ENCODE peak calls at places on chromosome 20, in four cellular contexts. W, S, M and J are unnamed samples. For H3K4me1 and H3K9me3, the result is how much of the 10 kb centered on the place peaks cover.

GRCh38 chr20:37615507-37616425 is 78.1 kb upstream of the CTNNBL1 start:
- DNase-seq in M (no peak), W (no peak), S (no peak), J (peak)

GRCh38 chr20:63765082-63765873 is 25.7 kb downstream of the SLC2A4RG start:
- DNase-seq in W (no peak), M (no peak), S (no peak), J (no peak)

GRCh38 chr20:20864346-20865096 is 152.1 kb upstream of the RALGAPA2 start:
- DNase-seq in S (no peak), W (no peak), M (no peak), J (peak)

GRCh38 chr20:50727792-50728485 is 3.4 kb upstream of the PARD6B start:
- DNase-seq in W (no peak), S (no peak), M (peak), J (no peak)

GRCh38 chr20:38873050-38873581 is 53.1 kb upstream of the FAM83D start:
- DNase-seq in M (no peak), S (no peak), W (no peak), J (no peak)

GRCh38 chr20:50649587-50649986 is 41.8 kb downstream of the RIPOR3 start:
- DNase-seq in S (no peak), M (no peak), W (no peak), J (no peak)

GRCh38 chr20:16929756-16930155 is 181.6 kb downstream of the OTOR start:
- DNase-seq in S (peak), M (no peak), W (no peak), J (no peak)

GRCh38 chr20:37897008-37897548 is 5.8 kb upstream of the VSTM2L start:
- DNase-seq in S (no peak), W (no peak), M (no peak), J (no peak)

GRCh38 chr20:12294684-12295083 is 377.0 kb downstream of the BTBD3 start:
- DNase-seq in S (no peak), W (no peak), M (no peak), J (no peak)

GRCh38 chr20:38260378-38261053 is at the start of gene KIAA1755:
- DNase-seq in M (peak), S (no peak), W (no peak), J (no peak)

GRCh38 chr20:51046021-51046985 is 23.4 kb upstream of the KCNG1 start:
- DNase-seq in M (no peak), W (peak), S (no peak), J (no peak)

GRCh38 chr20:6533828-6534388 is 233.6 kb upstream of the BMP2 start:
- DNase-seq in M (no peak), S (peak), W (no peak), J (peak)

DNA sequence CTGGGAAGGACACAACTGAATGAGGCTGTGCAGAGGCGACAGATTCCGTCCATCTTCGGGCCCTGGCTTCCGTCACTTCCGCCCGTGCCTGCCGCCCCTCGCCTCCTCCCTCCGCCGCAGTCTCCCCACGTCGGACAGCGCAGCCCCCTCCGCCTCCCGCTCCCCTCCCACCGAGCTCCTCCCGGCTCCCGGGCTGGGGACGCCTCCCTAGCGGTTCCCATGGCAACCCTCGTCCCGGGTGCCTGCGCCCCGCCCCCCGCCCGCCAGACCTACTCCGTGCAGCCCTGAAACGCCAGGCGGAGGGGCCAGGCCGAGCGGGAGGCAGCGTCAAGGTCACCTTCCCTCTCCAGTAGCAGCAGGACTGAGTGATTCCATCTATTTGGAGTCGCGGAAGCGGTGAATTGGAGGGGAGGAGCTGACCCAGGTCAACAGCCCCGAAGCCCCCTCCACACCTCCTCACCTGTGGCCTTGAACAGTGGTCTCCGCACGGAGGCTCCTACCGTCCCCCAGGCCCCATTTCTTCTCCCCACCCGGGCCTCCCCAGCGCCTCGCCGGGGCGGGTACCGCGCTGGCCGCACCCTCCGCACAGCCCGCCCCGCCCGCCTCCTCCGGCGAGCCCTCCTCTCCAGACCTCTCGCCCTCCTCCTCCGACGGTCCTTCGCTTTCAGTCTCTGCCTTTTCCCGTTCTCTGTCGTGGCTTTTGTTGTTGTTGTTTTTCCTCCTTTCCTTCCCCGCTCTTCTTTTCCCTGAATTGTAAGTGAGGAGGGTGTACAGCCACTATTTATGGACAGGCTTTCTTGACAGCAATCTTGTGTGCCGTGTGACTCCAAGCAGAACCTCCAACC is 951 bp downstream of the NRSN2 start:
- DNase-seq in S (peak), W (peak), M (peak), J (peak)
- TF ChIP-seq POLR2A in S (peak), W (peak), M (peak), J (peak)

GRCh38 chr20:22464312-22465003 is 119.9 kb downstream of the FOXA2 start:
- DNase-seq in M (no peak), S (no peak), W (no peak), J (no peak)
- H3K4me1 ChIP-seq in M (under half), S (under half), W (under half), J (under half)

DNA sequence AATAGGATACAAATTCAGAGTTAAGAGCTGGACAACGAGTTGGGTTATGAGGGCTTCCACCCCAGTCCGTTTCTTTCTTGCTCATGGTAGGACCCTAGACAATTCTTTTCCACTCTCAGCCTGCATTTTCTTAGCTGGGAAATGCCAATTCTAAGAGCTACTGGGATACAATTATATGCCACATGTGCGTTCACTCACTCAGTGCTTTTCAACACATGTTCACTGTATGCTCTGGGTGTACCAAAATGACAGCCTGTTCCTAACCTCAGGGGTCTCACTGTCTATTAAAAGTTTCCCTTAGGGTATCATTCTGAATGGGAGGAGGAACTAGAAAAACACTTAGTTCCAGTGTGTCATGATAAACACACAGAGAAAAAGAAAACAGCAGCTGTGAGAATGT is 505 bp upstream of the DEFB115 start:
- DNase-seq in M (no peak), W (no peak), S (no peak), J (no peak)
- H3K9me3 ChIP-seq in M (under half), W (under half), S (under half), J (under half)

DNA sequence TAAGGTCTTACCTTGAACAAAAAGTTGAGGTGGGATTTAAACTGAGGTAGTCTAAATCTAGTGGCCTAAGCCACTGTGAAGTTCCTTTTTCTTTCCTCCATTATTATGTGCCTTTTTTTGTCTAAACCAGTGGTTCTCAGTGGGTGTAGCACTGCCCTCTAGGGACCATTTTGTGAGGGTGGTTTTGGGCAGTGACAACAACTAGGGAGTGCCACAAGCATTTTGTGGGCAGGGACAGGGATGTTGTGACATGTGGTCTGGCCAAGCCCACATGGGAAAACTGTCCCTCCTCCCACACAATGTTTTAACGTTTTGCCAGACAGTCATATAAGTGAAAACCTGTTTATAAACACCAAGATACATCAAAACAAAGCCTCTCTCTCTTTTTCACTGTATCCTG is 899.4 kb upstream of the FLRT3 start:
- DNase-seq in S (peak), W (no peak), M (no peak), J (peak)
- TF ChIP-seq POLR2A in S (no peak), W (no peak), M (no peak), J (no peak)

GRCh38 chr20:57677323-57677982 is 32.4 kb downstream of the PMEPA1 start:
- DNase-seq in M (no peak), S (no peak), W (no peak), J (no peak)

GRCh38 chr20:57680934-57681914 is 28.6 kb downstream of the PMEPA1 start:
- DNase-seq in M (no peak), S (no peak), W (no peak), J (no peak)

GRCh38 chr20:57680131-57680716 is 29.6 kb downstream of the PMEPA1 start:
- DNase-seq in M (no peak), S (no peak), W (no peak), J (no peak)

GRCh38 chr20:57678340-57678739 is 31.5 kb downstream of the PMEPA1 start:
- DNase-seq in S (no peak), W (no peak), M (no peak), J (no peak)

GRCh38 chr20:57679113-57679512 is 30.7 kb downstream of the PMEPA1 start:
- DNase-seq in W (no peak), S (no peak), M (no peak), J (no peak)
- H3K4me1 ChIP-seq in W (under half), S (under half), M (under half), J (under half)

DNA sequence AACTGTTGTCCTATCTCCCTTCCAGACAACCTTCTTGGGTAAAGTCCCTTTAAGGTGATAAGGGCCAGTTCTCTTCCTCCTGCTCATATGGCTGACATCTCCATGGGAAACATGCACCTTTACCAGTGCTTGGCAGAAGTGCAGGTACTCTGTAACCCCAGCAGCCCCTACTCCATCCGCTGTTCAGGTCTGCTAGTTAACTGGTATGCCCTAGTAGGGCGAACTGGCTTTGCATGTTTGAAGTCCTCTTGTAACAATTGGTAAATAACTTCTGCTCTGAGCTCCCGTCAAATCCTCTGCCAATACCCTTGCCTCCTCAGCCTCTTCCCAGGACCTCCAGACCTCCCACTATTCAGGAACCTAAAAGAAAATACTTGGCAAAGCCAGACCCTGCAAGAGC is 703.8 kb downstream of the MAFB start:
- DNase-seq in S (no peak), W (no peak), M (no peak), J (peak)
- H3K9me3 ChIP-seq in S (under half), W (under half), M (under half), J (under half)

GRCh38 chr20:52064936-52065335 is 126.6 kb downstream of the ZFP64 start:
- DNase-seq in M (no peak), W (no peak), S (no peak), J (no peak)
- TF ChIP-seq POLR2A in M (no peak), W (no peak), S (no peak), J (no peak)

GRCh38 chr20:49584418-49585382 is 16.8 kb upstream of the PTGIS start:
- DNase-seq in M (peak), S (no peak), W (no peak), J (no peak)

GRCh38 chr20:49583343-49583668 is 15.4 kb upstream of the PTGIS start:
- DNase-seq in W (no peak), S (no peak), M (no peak), J (no peak)

GRCh38 chr20:49586967-49587587 is 19.1 kb upstream of the PTGIS start:
- DNase-seq in S (peak), W (no peak), M (peak), J (no peak)

GRCh38 chr20:49583669-49584417 is 15.9 kb upstream of the PTGIS start:
- DNase-seq in W (peak), M (peak), S (peak), J (peak)

GRCh38 chr20:49585585-49586245 is 17.8 kb upstream of the PTGIS start:
- DNase-seq in W (no peak), S (no peak), M (no peak), J (no peak)
- H3K4me1 ChIP-seq in W (under half), S (under half), M (under half), J (under half)